ENCODE peak calls at places on chromosomes 6 and 20, in six cellular contexts. G is EH, H is AG20443, Q is NCI-H1105, V is GM23248, C is NCI-H2081. R is an unnamed sample.

GRCh38 chr6:133240511-133241087 is 558 bp upstream of the EYA4 start:
- DNase-seq in G (no peak), H (no peak), Q (no peak), V (no peak), C (no peak), R (peak)

GRCh38 chr20:10958279-10958678 is 284.5 kb upstream of the JAG1 start:
- DNase-seq in G (no peak), H (no peak), Q (no peak), V (no peak), C (no peak), R (no peak)

GRCh38 chr6:22366214-22366613 is 69.4 kb upstream of the PRL start:
- DNase-seq in G (peak), H (no peak), Q (no peak), V (peak), C (no peak), R (no peak)

GRCh38 chr20:24543168-24543567 is 73.7 kb downstream of the SYNDIG1 start:
- DNase-seq in G (no peak), H (no peak), Q (no peak), V (no peak), C (no peak), R (no peak)

GRCh38 chr6:38174806-38175495 is 355.4 kb downstream of the ZFAND3 start:
- DNase-seq in G (no peak), H (no peak), Q (no peak), V (no peak), C (no peak), R (no peak)

GRCh38 chr20:1005452-1006027 is 3.4 kb upstream of the RSPO4 start:
- DNase-seq in G (peak), H (peak), Q (peak), V (peak), C (peak), R (peak)

GRCh38 chr6:56570434-56571359 is 72.0 kb downstream of the DST start:
- DNase-seq in G (peak), H (peak), Q (peak), V (peak), C (peak), R (no peak)

GRCh38 chr6:137171824-137172733 is 1.4 kb downstream of the IL22RA2 start:
- DNase-seq in G (no peak), H (no peak), Q (no peak), V (no peak), C (no peak), R (no peak)

GRCh38 chr6:152293404-152293803 is 343.8 kb downstream of the SYNE1 start:
- DNase-seq in G (no peak), H (no peak), Q (peak), V (no peak), C (peak), R (no peak)

GRCh38 chr20:16539280-16539679 is 34.0 kb downstream of the KIF16B start:
- DNase-seq in G (peak), H (no peak), Q (no peak), V (no peak), C (no peak), R (no peak)

GRCh38 chr6:147154454-147154853 is 49.8 kb upstream of the STXBP5 start:
- DNase-seq in G (peak), H (peak), Q (no peak), V (peak), C (peak), R (no peak)

GRCh38 chr6:63634630-63635029 is 972 bp upstream of the PHF3 start:
- DNase-seq in G (no peak), H (no peak), Q (no peak), V (no peak), C (no peak), R (no peak)

GRCh38 chr20:12535770-12536169 is 473.0 kb upstream of the SPTLC3 start:
- DNase-seq in G (no peak), H (no peak), Q (no peak), V (no peak), C (no peak), R (no peak)

GRCh38 chr6:14738497-14738896 is 507.4 kb upstream of the JARID2 start:
- DNase-seq in G (no peak), H (no peak), Q (no peak), V (no peak), C (no peak), R (no peak)

GRCh38 chr20:32036716-32037355 is 15.2 kb upstream of the HCK start:
- DNase-seq in G (peak), H (no peak), Q (no peak), V (peak), C (no peak), R (no peak)

GRCh38 chr6:79073888-79074287 is 4.2 kb downstream of the PHIP start:
- DNase-seq in G (no peak), H (no peak), Q (no peak), V (no peak), C (no peak), R (no peak)

GRCh38 chr6:89750338-89750737 is 69.3 kb downstream of the MDN1 start:
- DNase-seq in G (no peak), H (no peak), Q (no peak), V (no peak), C (no peak), R (no peak)

R was measured in testis.